ENCODE peak calls at places on chromosomes 5 and 9, in eight cellular contexts. O is lower leg skin, M is choroid plexus epithelial cell, I is AG10803, S is astrocyte of the spinal cord, D is fibroblast of mammary gland, Q is cardiac fibroblast, X is WTC11. U is an unnamed sample.

GRCh38 chr5:157279605-157280239 is 13.8 kb downstream of the CYFIP2 start:
- DNase-seq in O (no peak), M (no peak), I (no peak), S (no peak), D (peak; percentile 16), Q (no peak), X (no peak), U (no peak)

GRCh38 chr5:87900419-87900818 is 368.2 kb downstream of the TMEM161B start:
- DNase-seq in O (no peak), M (no peak), I (no peak), S (no peak), D (peak; percentile 1), Q (no peak), X (no peak), U (no peak)

GRCh38 chr5:67003906-67004729 is 192.5 kb downstream of the CD180 start:
- DNase-seq in O (peak; percentile 97), M (peak; percentile 95), I (peak; percentile 75), S (peak; percentile 88), D (peak; percentile 82), Q (peak; percentile 89), X (peak; percentile 85), U (peak; percentile 60)

GRCh38 chr5:42840279-42840678 is 28.6 kb upstream of the SELENOP start:
- DNase-seq in O (peak; percentile 87), M (peak; percentile 98), I (peak; percentile 95), S (peak; percentile 92), D (peak; percentile 97), Q (peak; percentile 86), X (no peak), U (peak; percentile 83)

GRCh38 chr9:126499911-126500599 is 113.7 kb upstream of the LMX1B start:
- DNase-seq in O (no peak), M (no peak), I (no peak), S (no peak), D (no peak), Q (no peak), X (peak; percentile 36), U (no peak)

GRCh38 chr5:322942-323879 is 1.7 kb downstream of the AHRR start:
- DNase-seq in O (peak; percentile 85), M (no peak), I (peak; percentile 50), S (no peak), D (no peak), Q (no peak), X (no peak), U (no peak)

GRCh38 chr5:16759147-16759800 is 142.5 kb upstream of the RETREG1 start:
- DNase-seq in O (no peak), M (no peak), I (no peak), S (peak; percentile 44), D (no peak), Q (no peak), X (no peak), U (no peak)

GRCh38 chr5:126208691-126209090 is 214.5 kb upstream of the GRAMD2B start:
- DNase-seq in O (no peak), M (no peak), I (no peak), S (no peak), D (no peak), Q (no peak), X (no peak), U (no peak)

GRCh38 chr5:137695651-137696428 is 40.0 kb downstream of the KLHL3 start:
- DNase-seq in O (no peak), M (no peak), I (no peak), S (no peak), D (no peak), Q (no peak), X (peak; percentile 17), U (no peak)

GRCh38 chr9:121780641-121781040 is 129.2 kb downstream of the DAB2IP start:
- DNase-seq in O (peak; percentile 71), M (no peak), I (no peak), S (no peak), D (no peak), Q (no peak), X (no peak), U (no peak)

GRCh38 chr9:88990721-88991065 is 575 bp upstream of the S1PR3 start:
- DNase-seq in O (no peak), M (no peak), I (no peak), S (no peak), D (no peak), Q (no peak), X (peak; percentile 72), U (no peak)

GRCh38 chr5:65926276-65926761 is at the start of gene ERBIN:
- DNase-seq in O (peak; percentile 97), M (peak; percentile 90), I (peak; percentile 90), S (peak; percentile 78), D (peak; percentile 78), Q (peak; percentile 87), X (peak; percentile 73), U (peak; percentile 70)

GRCh38 chr9:4604678-4605095 is 57.4 kb upstream of the PLPP6 start:
- DNase-seq in O (peak; percentile 87), M (peak; percentile 81), I (peak; percentile 56), S (peak; percentile 68), D (peak; percentile 74), Q (peak; percentile 80), X (peak; percentile 71), U (peak; percentile 20)

GRCh38 chr5:123204224-123204623 is 115.2 kb downstream of the PRDM6 start:
- DNase-seq in O (no peak), M (no peak), I (peak; percentile 28), S (no peak), D (peak; percentile 45), Q (peak; percentile 7), X (no peak), U (no peak)

GRCh38 chr5:142829821-142830220 is 59.6 kb downstream of the ARHGAP26 start:
- DNase-seq in O (no peak), M (peak; percentile 74), I (peak; percentile 70), S (peak; percentile 46), D (peak; percentile 77), Q (peak; percentile 72), X (no peak), U (no peak)

DNA sequence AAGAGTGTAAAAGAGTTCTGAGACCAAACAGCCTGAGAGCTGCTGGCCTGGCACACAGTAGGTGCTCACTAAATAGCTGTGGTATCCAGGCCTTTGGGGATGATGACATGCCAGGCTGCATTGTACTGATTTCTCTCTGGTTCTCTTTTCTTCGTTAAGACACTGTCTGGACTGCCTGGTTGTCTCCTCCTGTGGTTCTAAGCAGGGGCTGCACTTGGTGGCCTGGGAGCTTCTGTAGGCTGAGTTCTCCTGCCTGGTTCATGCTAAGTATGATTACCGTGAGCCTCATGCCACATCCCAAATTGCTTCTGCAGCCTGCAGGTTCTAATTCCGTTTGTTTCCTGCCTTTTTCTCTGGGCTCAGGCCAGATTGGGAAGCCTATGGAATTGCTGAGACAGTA is 21.7 kb upstream of the BOD1 start:
- DNase-seq in O (peak; percentile 18), M (no peak), I (no peak), S (no peak), D (no peak), Q (no peak), X (no peak), U (no peak)
- TF ChIP-seq CTCF in O (no peak), M (peak; percentile 12), I (no peak), S (no peak), D (no peak), Q (no peak), X (no peak), U (no peak)

DNA sequence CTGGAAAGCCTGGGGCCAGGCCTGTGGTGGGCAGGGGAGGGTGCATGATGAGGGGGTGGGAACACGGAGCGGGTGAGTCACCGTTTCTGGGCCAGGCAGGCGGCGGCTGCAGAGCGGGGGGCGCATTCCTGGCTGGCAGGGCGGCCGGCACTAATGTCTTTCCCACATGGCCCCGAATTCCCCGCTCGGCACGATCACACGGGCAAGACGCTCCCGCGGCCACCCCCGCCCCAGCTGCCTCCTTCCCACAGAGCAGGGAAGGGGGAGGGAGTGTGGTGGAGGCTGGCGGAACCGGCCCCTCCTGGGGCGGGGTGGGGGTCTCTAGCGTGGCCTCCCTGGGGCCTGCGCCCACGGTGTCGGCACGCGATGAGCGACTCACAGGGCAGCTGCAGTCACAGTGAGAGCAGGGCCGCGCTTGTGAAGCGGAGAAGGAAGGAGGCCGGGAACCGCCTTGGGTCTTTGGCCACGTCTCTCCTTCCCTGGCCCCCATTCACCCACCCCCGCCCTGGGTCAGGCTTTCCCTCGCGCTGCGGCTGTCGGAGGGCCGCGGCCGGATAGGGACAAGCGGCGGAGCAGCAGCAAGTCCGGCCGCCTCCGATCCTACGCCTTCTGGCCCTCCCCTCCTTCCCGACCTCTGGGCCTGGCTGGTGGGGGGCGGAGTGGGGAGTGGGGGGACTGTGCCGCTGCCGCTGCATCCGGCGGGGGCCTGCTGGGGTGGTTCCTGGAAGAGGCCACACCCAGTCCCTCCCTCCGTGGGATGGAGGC is 48.9 kb downstream of the CXXC5 start:
- DNase-seq in O (peak; percentile 94), M (peak; percentile 90), I (peak; percentile 93), S (peak; percentile 97), D (peak; percentile 81), Q (peak; percentile 68), X (peak; percentile 77), U (peak; percentile 65)
- TF ChIP-seq CTCF in O (no peak), M (no peak), I (no peak), S (no peak), D (no peak), Q (no peak), X (no peak), U (no peak)

GRCh38 chr9:34010979-34011378 is 37.7 kb downstream of the UBAP2 start:
- DNase-seq in O (no peak), M (peak; percentile 30), I (no peak), S (no peak), D (peak; percentile 15), Q (peak; percentile 33), X (no peak), U (no peak)
- TF ChIP-seq CTCF in O (no peak), M (peak; percentile 38), I (peak; percentile 45), S (peak; percentile 25), D (peak; percentile 37), Q (no peak), X (no peak), U (peak; percentile 24)

GRCh38 chr5:103031607-103032006 is 88.3 kb downstream of the GIN1 start:
- DNase-seq in O (no peak), M (peak; percentile 40), I (no peak), S (peak; percentile 18), D (no peak), Q (peak; percentile 11), X (no peak), U (no peak)
- TF ChIP-seq CTCF in O (no peak), M (peak; percentile 67), I (peak; percentile 38), S (peak; percentile 58), D (peak; percentile 32), Q (peak; percentile 32), X (no peak), U (peak; percentile 24)